ENCODE peak calls at places on chromosome 3, in six cellular contexts. X is AG10803, K is hippocampal formation, V is choroid plexus epithelial cell, Z is right atrium auricular region, N is RCC 7860. R is an unnamed sample.

GRCh38 chr3:171323934-171324535 is 136.2 kb downstream of the TNIK start:
- DNase-seq in V (peak), Z (no peak), N (no peak), K (peak), X (peak), R (no peak)

GRCh38 chr3:3766140-3766539 is 33.1 kb upstream of the LRRN1 start:
- DNase-seq in X (no peak), Z (no peak), K (no peak), N (no peak), V (no peak), R (no peak)

GRCh38 chr3:46708401-46709146 is 7.4 kb downstream of the TMIE start:
- DNase-seq in Z (no peak), X (no peak), V (no peak), K (no peak), N (no peak), R (no peak)

GRCh38 chr3:114866430-114866829 is 280.7 kb downstream of the ZBTB20 start:
- DNase-seq in N (no peak), Z (no peak), K (no peak), X (no peak), V (no peak), R (no peak)

GRCh38 chr3:120119846-120120510 is 25.7 kb upstream of the GSK3B start:
- DNase-seq in X (no peak), Z (no peak), K (no peak), N (no peak), V (no peak), R (no peak)

GRCh38 chr3:37892917-37893595 is 31.4 kb downstream of the CTDSPL start:
- DNase-seq in K (no peak), X (peak), Z (peak), N (peak), V (peak), R (no peak)

GRCh38 chr3:147159141-147159540 is 247.2 kb downstream of the ZIC4 start:
- DNase-seq in Z (no peak), X (peak), K (no peak), V (peak), N (no peak), R (no peak)

GRCh38 chr3:191269289-191270085 is 59.7 kb upstream of the CCDC50 start:
- DNase-seq in V (no peak), Z (no peak), K (no peak), N (no peak), X (no peak), R (no peak)